ENCODE peak calls at places on chromosome 19, in six cellular contexts. J, N, H, P, W and O are unnamed samples.

GRCh38 chr19:6378036-6378435 is 2.3 kb upstream of the PSPN start:
- DNase-seq in J (peak), N (no peak), H (no peak), P (no peak), W (no peak), O (no peak)

GRCh38 chr19:42023121-42023942 is 29.3 kb upstream of the ATP1A3 start:
- DNase-seq in J (peak), N (no peak), H (peak), P (no peak), W (no peak), O (peak)

GRCh38 chr19:6861683-6862286 is 25.6 kb upstream of the ADGRE1 start:
- DNase-seq in J (no peak), N (peak), H (no peak), P (no peak), W (no peak), O (no peak)

GRCh38 chr19:2039082-2039958 is 11.7 kb downstream of the MKNK2 start:
- DNase-seq in J (no peak), N (no peak), H (no peak), P (peak), W (peak), O (no peak)

GRCh38 chr19:6807291-6807690 is 34.8 kb downstream of the VAV1 start:
- DNase-seq in J (no peak), N (no peak), H (no peak), P (no peak), W (no peak), O (no peak)

GRCh38 chr19:18253716-18254115 is 20.5 kb downstream of the IQCN start:
- DNase-seq in J (no peak), N (peak), H (no peak), P (no peak), W (no peak), O (no peak)

GRCh38 chr19:45578861-45579260 is 5.7 kb downstream of the OPA3 start:
- DNase-seq in J (no peak), N (no peak), H (no peak), P (no peak), W (no peak), O (no peak)

GRCh38 chr19:15629003-15629880 is 11.5 kb upstream of the CYP4F3 start:
- DNase-seq in J (peak), N (peak), H (peak), P (peak), W (peak), O (peak)

GRCh38 chr19:46533085-46534081 is 37.7 kb upstream of the PNMA8B start:
- DNase-seq in J (no peak), N (no peak), H (no peak), P (no peak), W (no peak), O (no peak)

GRCh38 chr19:14916848-14917247 is 24.4 kb upstream of the OR7C2 start:
- DNase-seq in J (no peak), N (peak), H (peak), P (no peak), W (peak), O (no peak)

GRCh38 chr19:47509973-47510372 is 4.9 kb downstream of the NAPA start:
- DNase-seq in J (no peak), N (peak), H (no peak), P (no peak), W (peak), O (no peak)

GRCh38 chr19:19386373-19386869 is 19.1 kb upstream of the GATAD2A start:
- DNase-seq in J (no peak), N (no peak), H (no peak), P (no peak), W (no peak), O (no peak)

GRCh38 chr19:54391589-54392061 is 23.6 kb upstream of the TTYH1 start:
- DNase-seq in J (no peak), N (no peak), H (no peak), P (no peak), W (no peak), O (no peak)

GRCh38 chr19:10113964-10114650 is 2.6 kb downstream of the P2RY11 start:
- DNase-seq in J (no peak), N (no peak), H (no peak), P (no peak), W (peak), O (no peak)

GRCh38 chr19:28128341-28128740 is 1084.6 kb downstream of the UQCRFS1 start:
- DNase-seq in J (no peak), N (no peak), H (no peak), P (no peak), W (no peak), O (no peak)

GRCh38 chr19:51387924-51388389 is at the start of gene LIM2:
- DNase-seq in J (no peak), N (no peak), H (no peak), P (no peak), W (no peak), O (no peak)

GRCh38 chr19:39307233-39307821 is 11.1 kb downstream of the IFNL1 start:
- DNase-seq in J (peak), N (no peak), H (no peak), P (no peak), W (no peak), O (no peak)

GRCh38 chr19:45793178-45793564 is 526 bp upstream of the DMWD start:
- DNase-seq in J (no peak), N (no peak), H (no peak), P (no peak), W (no peak), O (no peak)

GRCh38 chr19:2867025-2867991 is at the start of gene ZNF556:
- DNase-seq in J (peak), N (peak), H (peak), P (no peak), W (no peak), O (peak)

GRCh38 chr19:56266060-56266459 is 6.5 kb upstream of the EDDM13 start:
- DNase-seq in J (no peak), N (no peak), H (no peak), P (no peak), W (no peak), O (no peak)

GRCh38 chr19:45524575-45525129 is 17.4 kb downstream of the VASP start:
- DNase-seq in J (no peak), N (no peak), H (no peak), P (no peak), W (peak), O (no peak)

GRCh38 chr19:33261511-33262192 is 36.0 kb upstream of the SLC7A10 start:
- DNase-seq in J (no peak), N (no peak), H (no peak), P (peak), W (no peak), O (no peak)

GRCh38 chr19:7673995-7674667 is 2.8 kb upstream of the MCEMP1 start:
- DNase-seq in J (peak), N (peak), H (peak), P (peak), W (peak), O (peak)

GRCh38 chr19:6260912-6261636 is 18.7 kb downstream of the MLLT1 start:
- DNase-seq in J (peak), N (peak), H (peak), P (no peak), W (peak), O (no peak)

GRCh38 chr19:55940306-55940705 is 7.3 kb upstream of the NLRP8 start:
- DNase-seq in J (no peak), N (no peak), H (no peak), P (no peak), W (no peak), O (no peak)

GRCh38 chr19:38650911-38651584 is 3.6 kb downstream of the ACTN4 start:
- DNase-seq in J (peak), N (peak), H (no peak), P (no peak), W (no peak), O (no peak)

GRCh38 chr19:41225238-41226052 is 6.4 kb downstream of the AXL start:
- DNase-seq in J (peak), N (peak), H (no peak), P (no peak), W (peak), O (peak)

GRCh38 chr19:18223860-18224524 is 2.2 kb downstream of the PDE4C start:
- DNase-seq in J (no peak), N (peak), H (peak), P (peak), W (peak), O (peak)

GRCh38 chr19:44890366-44891015 is 563 bp upstream of the TOMM40 start:
- DNase-seq in J (peak), N (peak), H (peak), P (no peak), W (no peak), O (peak)

GRCh38 chr19:10258080-10258710 is 6.2 kb downstream of the MRPL4 start:
- DNase-seq in J (no peak), N (no peak), H (no peak), P (no peak), W (no peak), O (no peak)

GRCh38 chr19:913080-913748 is at the start of gene R3HDM4:
- DNase-seq in J (peak), N (peak), H (peak), P (peak), W (peak), O (no peak)